ENCODE peak calls at places on chromosome 11, in eight cellular contexts. J is AG09319; I is nucleus accumbens; R is K562; W is stimulated activated CD4-positive, alpha-beta T cell treated with anti-CD3 and anti-CD28 coated beads, TNF-alpha, amount 100 ng/mL, for 4 hours; Y is HEK293T; K is T-cell; H is effector memory CD8-positive, alpha-beta T cell. V is an unnamed sample.

GRCh38 chr11:128164090-128164741 is 423.1 kb downstream of the ETS1 start:
- DNase-seq in K (no peak), I (no peak), Y (no peak), J (no peak), H (no peak), W (no peak), R (no peak), V (no peak)

GRCh38 chr11:40170076-40170475 is 1289.4 kb downstream of the LRRC4C start:
- DNase-seq in J (no peak), R (no peak), H (no peak), W (no peak), Y (no peak), I (no peak), K (no peak), V (no peak)

GRCh38 chr11:19746081-19746480 is 33.4 kb downstream of the NAV2 start:
- DNase-seq in K (no peak), H (no peak), I (no peak), W (no peak), Y (no peak), J (no peak), R (no peak), V (no peak)

GRCh38 chr11:78253797-78254196 is 65.1 kb downstream of the USP35 start:
- DNase-seq in I (no peak), R (no peak), Y (no peak), J (no peak), H (no peak), W (no peak), K (no peak), V (no peak)

GRCh38 chr11:694563-695331 is at the start of gene DEAF1:
- DNase-seq in I (peak), W (peak), K (peak), R (peak), J (peak), Y (peak), H (peak), V (peak)

GRCh38 chr11:76763573-76764348 is 19.4 kb upstream of the TSKU start:
- DNase-seq in Y (no peak), H (no peak), K (no peak), J (peak), I (peak), W (no peak), R (no peak), V (no peak)

GRCh38 chr11:45929486-45930030 is 7.1 kb downstream of the LARGE2 start:
- DNase-seq in Y (no peak), H (no peak), I (no peak), R (no peak), K (no peak), J (no peak), W (no peak), V (no peak)

GRCh38 chr11:61071208-61071681 is 31.0 kb upstream of the CD5 start:
- DNase-seq in K (peak), R (no peak), Y (no peak), H (peak), W (no peak), J (no peak), I (no peak), V (no peak)

GRCh38 chr11:119741369-119742262 is 12.6 kb upstream of the NECTIN1 start:
- DNase-seq in R (peak), W (peak), J (no peak), Y (peak), K (peak), H (peak), I (peak), V (no peak)

GRCh38 chr11:7514099-7514725 is 413 bp downstream of the PPFIBP2 start:
- DNase-seq in I (no peak), K (no peak), Y (peak), W (peak), R (peak), J (no peak), H (no peak), V (no peak)

GRCh38 chr11:35177370-35177769 is 38.4 kb downstream of the CD44 start:
- DNase-seq in J (no peak), R (no peak), K (peak), W (no peak), H (peak), Y (no peak), I (no peak), V (no peak)

GRCh38 chr11:33773399-33774355 is 643 bp downstream of the FBXO3 start:
- DNase-seq in W (peak), Y (peak), I (peak), H (peak), J (no peak), R (peak), K (peak), V (no peak)

GRCh38 chr11:451738-452137 is 1.7 kb downstream of the PTDSS2 start:
- DNase-seq in K (no peak), W (no peak), I (no peak), Y (no peak), J (no peak), R (no peak), H (no peak), V (no peak)

GRCh38 chr11:72814831-72815618 is 814 bp downstream of the ATG16L2 start:
- DNase-seq in R (peak), Y (peak), W (no peak), J (no peak), H (no peak), I (peak), K (peak), V (no peak)